ENCODE peak calls at places on chromosome 2, in four cellular contexts. A is SW 1271, W is nephron progenitor cell, X is left colon. O is an unnamed sample.

GRCh38 chr2:238203973-238204683 is 633 bp upstream of the ILKAP start:
- DNase-seq in A (no peak), W (no peak), X (no peak), O (no peak)

GRCh38 chr2:133379159-133379558 is 189.1 kb downstream of the NCKAP5 start:
- DNase-seq in A (no peak), W (no peak), X (no peak), O (no peak)

GRCh38 chr2:148020036-148020357 is 540 bp downstream of the ORC4 start:
- DNase-seq in A (no peak), W (peak), X (no peak), O (peak)

GRCh38 chr2:200735061-200735460 is 76.6 kb upstream of the BZW1 start:
- DNase-seq in A (no peak), W (no peak), X (no peak), O (peak)

GRCh38 chr2:60555794-60556161 is 2.3 kb upstream of the BCL11A start:
- DNase-seq in A (no peak), W (no peak), X (no peak), O (no peak)

GRCh38 chr2:191109888-191110287 is 40.9 kb downstream of the STAT4 start:
- DNase-seq in A (no peak), W (no peak), X (no peak), O (no peak)

GRCh38 chr2:96556441-96557330 is 20.1 kb downstream of the ARID5A start:
- DNase-seq in A (peak), W (no peak), X (peak), O (no peak)

GRCh38 chr2:42332575-42332974 is 28.4 kb downstream of the COX7A2L start:
- DNase-seq in A (no peak), W (no peak), X (no peak), O (no peak)

GRCh38 chr2:219453691-219454131 is 19.1 kb downstream of the SPEG start:
- DNase-seq in A (no peak), W (no peak), X (peak), O (no peak)

GRCh38 chr2:100615471-100615870 is 52.7 kb downstream of the PDCL3 start:
- DNase-seq in A (no peak), W (no peak), X (no peak), O (no peak)

GRCh38 chr2:150088538-150088937 is 398.9 kb downstream of the RND3 start:
- DNase-seq in A (no peak), W (no peak), X (no peak), O (no peak)

GRCh38 chr2:120982598-120982997 is 246.9 kb downstream of the GLI2 start:
- DNase-seq in A (no peak), W (no peak), X (no peak), O (no peak)

GRCh38 chr2:217149087-217149660 is 289.3 kb upstream of the TNP1 start:
- DNase-seq in A (no peak), W (no peak), X (no peak), O (no peak)

GRCh38 chr2:240957656-240958365 is 40.6 kb upstream of the SNED1 start:
- DNase-seq in A (no peak), W (peak), X (no peak), O (no peak)